ENCODE peak calls at places on chromosomes 3 and 15, in eight cellular contexts. U is uterus, A is A549, P is ovary, E is tibial nerve, H is transverse colon, G is esophagus muscularis mucosa, Y is body of pancreas. M is an unnamed sample.
A peak's percentile ranks its signal among the peaks of the same experiment; 100 is the strongest.

GRCh38 chr3:127590282-127590592 is 296 bp downstream of the TPRA1 start:
- DNase-seq in U (peak; percentile 29), A (no peak), P (no peak), E (no peak), H (peak; percentile 35), G (no peak), Y (no peak), M (no peak)

GRCh38 chr15:44802336-44802735 is 66.0 kb downstream of the TRIM69 start:
- DNase-seq in U (no peak), A (no peak), P (no peak), E (no peak), H (no peak), G (no peak), Y (no peak), M (no peak)

GRCh38 chr3:10352146-10352911 is 31.4 kb upstream of the SEC13 start:
- DNase-seq in U (no peak), A (no peak), P (no peak), E (no peak), H (no peak), G (no peak), Y (no peak), M (no peak)

GRCh38 chr15:33584797-33585196 is 274.0 kb downstream of the RYR3 start:
- DNase-seq in U (peak; percentile 22), A (no peak), P (peak; percentile 54), E (no peak), H (no peak), G (no peak), Y (no peak), M (no peak)

GRCh38 chr15:65083262-65083701 is 6.7 kb downstream of the KBTBD13 start:
- DNase-seq in U (peak; percentile 56), A (no peak), P (no peak), E (no peak), H (no peak), G (no peak), Y (no peak), M (no peak)

GRCh38 chr3:47089605-47090004 is 74.3 kb downstream of the SETD2 start:
- DNase-seq in U (no peak), A (no peak), P (no peak), E (no peak), H (no peak), G (no peak), Y (no peak), M (no peak)

GRCh38 chr3:153028336-153028735 is 133.7 kb upstream of the RAP2B start:
- DNase-seq in U (no peak), A (no peak), P (no peak), E (no peak), H (no peak), G (no peak), Y (no peak), M (no peak)

GRCh38 chr3:42262525-42262924 is 3.5 kb downstream of the CCK start:
- DNase-seq in U (no peak), A (peak; percentile 14), P (no peak), E (no peak), H (no peak), G (no peak), Y (no peak), M (no peak)

GRCh38 chr3:183987014-183987600 is 30.6 kb downstream of the ABCC5 start:
- DNase-seq in U (no peak), A (no peak), P (no peak), E (no peak), H (no peak), G (no peak), Y (no peak), M (no peak)

GRCh38 chr3:100697183-100697582 is 12.1 kb upstream of the TFG start:
- DNase-seq in U (no peak), A (no peak), P (no peak), E (no peak), H (no peak), G (no peak), Y (no peak), M (peak; percentile 57)

GRCh38 chr3:158668506-158668905 is 3.9 kb downstream of the LXN start:
- DNase-seq in U (no peak), A (no peak), P (no peak), E (peak; percentile 12), H (no peak), G (no peak), Y (no peak), M (no peak)

GRCh38 chr3:158672293-158673176 is at the start of gene LXN:
- DNase-seq in U (peak; percentile 77), A (peak; percentile 96), P (peak; percentile 83), E (peak; percentile 66), H (peak; percentile 93), G (peak; percentile 94), Y (peak; percentile 91), M (peak; percentile 76)
- TF ChIP-seq POLR2A in U (peak; percentile 43), A (peak; percentile 64), P (no peak), E (peak; percentile 18), H (peak; percentile 82), G (no peak), Y (peak; percentile 49), M (no peak)

DNA sequence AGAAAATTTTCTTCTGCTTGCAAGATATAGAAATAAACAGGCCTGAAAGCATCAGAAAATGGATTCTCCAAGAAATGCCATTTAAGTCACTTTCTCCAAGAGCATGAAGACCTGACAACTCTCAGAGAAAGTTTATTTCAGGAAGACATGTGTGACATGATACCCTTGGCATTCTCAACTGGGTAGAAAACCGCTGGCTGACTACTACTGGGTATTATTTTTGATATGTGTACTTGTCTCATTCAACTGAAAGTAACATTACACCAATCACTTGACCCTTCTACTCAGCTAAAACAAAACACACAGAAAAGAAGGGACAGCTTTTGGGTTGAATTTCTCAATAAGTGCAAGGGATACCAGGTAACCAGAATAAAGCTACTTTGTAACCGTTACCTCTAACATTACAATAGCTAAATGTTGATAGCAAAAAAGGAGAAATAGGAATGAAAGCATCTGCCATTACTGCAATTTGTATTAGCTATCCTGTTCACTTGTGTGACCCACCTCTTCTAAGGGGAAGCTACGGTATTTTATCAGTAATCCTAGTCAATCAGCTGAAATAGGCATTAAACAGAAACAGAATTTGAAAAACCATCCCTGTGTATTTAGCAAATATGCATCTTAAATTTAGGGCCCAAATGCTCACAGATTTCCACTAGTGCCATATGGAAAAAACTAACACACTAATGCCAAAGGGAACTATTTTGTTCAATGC is 7.3 kb downstream of the TRA2B start:
- DNase-seq in U (no peak), A (no peak), P (no peak), E (no peak), H (no peak), G (no peak), Y (no peak), M (no peak)
- H3K4me1 ChIP-seq in U (peaks cover 23% of the 10 kb centered on the region), A (peaks cover 87% of the 10 kb centered on the region), P (peaks cover 23% of the 10 kb centered on the region), E (peaks cover 8% of the 10 kb centered on the region), H (peaks cover 94% of the 10 kb centered on the region), G (peaks cover 97% of the 10 kb centered on the region), Y (peaks cover 97% of the 10 kb centered on the region), M (peaks cover 5% of the 10 kb centered on the region)

GRCh38 chr3:72894941-72895552 is 7.2 kb downstream of the GXYLT2 start:
- DNase-seq in U (no peak), A (no peak), P (no peak), E (no peak), H (no peak), G (no peak), Y (no peak), M (no peak)

GRCh38 chr3:72890166-72890925 is 2.5 kb downstream of the GXYLT2 start:
- DNase-seq in U (no peak), A (no peak), P (no peak), E (no peak), H (no peak), G (no peak), Y (no peak), M (no peak)

GRCh38 chr3:72891053-72891855 is 3.4 kb downstream of the GXYLT2 start:
- DNase-seq in U (peak; percentile 81), A (no peak), P (peak; percentile 82), E (peak; percentile 49), H (peak; percentile 18), G (no peak), Y (peak; percentile 37), M (no peak)

GRCh38 chr3:72892081-72892763 is 4.4 kb downstream of the GXYLT2 start:
- DNase-seq in U (peak; percentile 70), A (no peak), P (peak; percentile 53), E (peak; percentile 45), H (peak; percentile 27), G (no peak), Y (no peak), M (no peak)

DNA sequence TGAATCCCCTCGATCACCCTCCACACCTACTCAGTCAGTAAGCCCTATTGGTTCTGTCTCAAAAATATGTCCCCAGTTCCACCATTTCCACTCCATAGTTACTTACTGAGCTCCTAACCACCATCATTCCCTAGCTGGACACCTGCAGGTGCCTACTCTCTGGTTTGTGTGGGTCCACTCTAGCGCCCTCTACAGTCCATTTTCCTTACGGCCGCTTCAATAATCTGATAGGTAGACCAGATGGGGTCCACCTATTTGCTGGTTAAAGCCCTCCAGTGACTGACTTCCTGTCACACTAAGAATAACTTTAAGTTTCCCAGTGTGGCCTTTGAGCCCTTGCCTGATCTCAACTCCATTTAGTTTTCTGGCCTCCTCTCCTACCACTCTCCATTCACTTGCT is 5.0 kb downstream of the GXYLT2 start:
- DNase-seq in U (no peak), A (no peak), P (no peak), E (no peak), H (no peak), G (no peak), Y (no peak), M (no peak)
- H3K27ac ChIP-seq in U (peak overlapping the region; percentile 92), A (no peak overlapping the region), P (no peak overlapping the region), E (no peak overlapping the region), H (peak overlapping the region; percentile 29), G (no peak overlapping the region), Y (no peak overlapping the region), M (no peak overlapping the region)

GRCh38 chr3:28846948-28847527 is 433.8 kb upstream of the RBMS3 start:
- DNase-seq in U (no peak), A (no peak), P (no peak), E (no peak), H (no peak), G (no peak), Y (no peak), M (no peak)

GRCh38 chr3:28850186-28850585 is 430.7 kb upstream of the RBMS3 start:
- DNase-seq in U (no peak), A (no peak), P (no peak), E (no peak), H (no peak), G (no peak), Y (no peak), M (no peak)

GRCh38 chr3:28840976-28841376 is 439.9 kb upstream of the RBMS3 start:
- DNase-seq in U (no peak), A (no peak), P (no peak), E (no peak), H (no peak), G (no peak), Y (no peak), M (no peak)

GRCh38 chr3:28841436-28841835 is 439.4 kb upstream of the RBMS3 start:
- DNase-seq in U (no peak), A (no peak), P (no peak), E (no peak), H (no peak), G (no peak), Y (no peak), M (no peak)

DNA sequence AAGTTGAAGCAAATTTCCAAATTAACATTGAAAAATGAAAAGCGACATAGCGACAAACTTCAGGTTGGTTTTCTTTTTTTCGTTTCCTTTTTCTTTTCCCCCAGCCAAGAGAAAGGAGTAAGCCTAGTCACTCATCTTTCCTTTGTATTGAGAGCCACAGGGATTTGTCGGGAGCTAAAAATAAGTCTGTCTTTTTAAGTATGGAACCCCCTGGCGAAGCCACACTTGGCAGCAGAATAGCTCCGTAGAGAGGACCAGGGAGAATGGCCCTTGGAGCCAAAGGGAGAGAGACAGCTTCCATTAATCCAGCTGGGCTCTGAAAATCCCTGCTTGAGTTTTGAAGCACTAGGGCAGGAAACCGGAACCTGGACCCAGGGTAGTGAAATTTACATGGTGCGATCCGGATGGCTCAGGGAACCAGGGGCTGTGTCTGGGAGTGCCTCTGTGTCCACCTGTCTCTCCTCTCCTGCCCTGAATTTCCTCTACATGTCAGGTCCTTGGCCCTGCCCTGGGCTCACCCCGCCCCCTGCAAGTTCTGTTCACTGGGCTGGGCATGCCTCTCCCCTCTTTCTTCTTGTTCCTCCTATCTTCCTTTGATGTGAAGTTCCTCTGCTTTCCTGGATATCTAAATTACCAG is 436.1 kb upstream of the RBMS3 start:
- DNase-seq in U (no peak), A (no peak), P (no peak), E (no peak), H (no peak), G (no peak), Y (no peak), M (no peak)
- TF ChIP-seq POLR2A in U (no peak), A (no peak), P (no peak), E (no peak), H (no peak), G (no peak), Y (no peak), M (no peak)